ENCODE peak calls at places on chromosomes 12 and 14, in six cellular contexts. One of them, this sample, is unnamed.
A peak's percentile ranks its signal among the peaks of the same experiment; 100 is the strongest.

GRCh38 chr14:86430807-86431206 is 900.9 kb downstream of the FLRT2 start:
- DNase-seq in PC-3: no peak
- DNase-seq in RWPE1: no peak
- DNase-seq in H9: no peak
- DNase-seq in adrenal gland: no peak
- DNase-seq in heart right ventricle: no peak
- DNase-seq in this sample: no peak

GRCh38 chr12:31589896-31590729 is 823 bp downstream of the DENND5B start:
- DNase-seq in H9: peak; percentile 81
- DNase-seq in heart right ventricle: peak; percentile 74
- DNase-seq in PC-3: peak; percentile 49
- DNase-seq in adrenal gland: peak; percentile 82
- DNase-seq in RWPE1: peak; percentile 50
- DNase-seq in this sample: peak; percentile 57

GRCh38 chr14:105919458-105920150 is 393.2 kb downstream of the TMEM121 start:
- DNase-seq in heart right ventricle: peak; percentile 0
- DNase-seq in H9: no peak
- DNase-seq in RWPE1: no peak
- DNase-seq in adrenal gland: no peak
- DNase-seq in PC-3: no peak
- DNase-seq in this sample: no peak

GRCh38 chr14:70823281-70823680 is 14.0 kb upstream of the MAP3K9 start:
- DNase-seq in PC-3: no peak
- DNase-seq in adrenal gland: no peak
- DNase-seq in RWPE1: no peak
- DNase-seq in heart right ventricle: no peak
- DNase-seq in H9: no peak
- DNase-seq in this sample: no peak

GRCh38 chr14:42804146-42804545 is 1197.5 kb downstream of the LRFN5 start:
- DNase-seq in H9: no peak
- DNase-seq in heart right ventricle: no peak
- DNase-seq in RWPE1: no peak
- DNase-seq in PC-3: no peak
- DNase-seq in adrenal gland: no peak
- DNase-seq in this sample: no peak

GRCh38 chr12:83321971-83322370 is 635.3 kb downstream of the TMTC2 start:
- DNase-seq in adrenal gland: no peak
- DNase-seq in RWPE1: no peak
- DNase-seq in H9: no peak
- DNase-seq in PC-3: no peak
- DNase-seq in heart right ventricle: no peak
- DNase-seq in this sample: no peak

GRCh38 chr12:125983784-125984510 is 918.7 kb downstream of the AACS start:
- DNase-seq in RWPE1: peak; percentile 33
- DNase-seq in heart right ventricle: no peak
- DNase-seq in adrenal gland: no peak
- DNase-seq in H9: peak; percentile 94
- DNase-seq in PC-3: no peak
- DNase-seq in this sample: peak; percentile 41

GRCh38 chr14:61609143-61609851 is 86.0 kb upstream of the HIF1A start:
- DNase-seq in adrenal gland: peak; percentile 61
- DNase-seq in PC-3: peak; percentile 87
- DNase-seq in H9: peak; percentile 76
- DNase-seq in heart right ventricle: no peak
- DNase-seq in RWPE1: no peak
- DNase-seq in this sample: no peak

GRCh38 chr14:39488600-39488999 is 56.4 kb upstream of the FBXO33 start:
- DNase-seq in H9: peak; percentile 73
- DNase-seq in adrenal gland: no peak
- DNase-seq in heart right ventricle: no peak
- DNase-seq in RWPE1: no peak
- DNase-seq in PC-3: no peak
- DNase-seq in this sample: no peak

GRCh38 chr12:121712462-121713256 is at the start of gene TMEM120B:
- DNase-seq in RWPE1: peak; percentile 81
- DNase-seq in H9: peak; percentile 86
- DNase-seq in adrenal gland: peak; percentile 85
- DNase-seq in heart right ventricle: peak; percentile 80
- DNase-seq in PC-3: peak; percentile 87
- DNase-seq in this sample: no peak

GRCh38 chr14:89288114-89288513 is 128.9 kb downstream of the FOXN3 start:
- DNase-seq in heart right ventricle: no peak
- DNase-seq in adrenal gland: no peak
- DNase-seq in H9: no peak
- DNase-seq in PC-3: no peak
- DNase-seq in RWPE1: no peak
- DNase-seq in this sample: no peak

GRCh38 chr12:26492406-26492805 is 297.0 kb downstream of the SSPN start:
- DNase-seq in adrenal gland: no peak
- DNase-seq in H9: no peak
- DNase-seq in RWPE1: no peak
- DNase-seq in heart right ventricle: no peak
- DNase-seq in PC-3: no peak
- DNase-seq in this sample: no peak

GRCh38 chr12:107990325-107990724 is 138.8 kb upstream of the WSCD2 start:
- DNase-seq in heart right ventricle: peak; percentile 7
- DNase-seq in PC-3: peak; percentile 62
- DNase-seq in RWPE1: no peak
- DNase-seq in H9: peak; percentile 80
- DNase-seq in adrenal gland: peak; percentile 30
- DNase-seq in this sample: no peak

GRCh38 chr12:117768860-117769259 is 199.9 kb downstream of the KSR2 start:
- DNase-seq in RWPE1: no peak
- DNase-seq in PC-3: no peak
- DNase-seq in H9: no peak
- DNase-seq in heart right ventricle: no peak
- DNase-seq in adrenal gland: no peak
- DNase-seq in this sample: no peak

GRCh38 chr12:91974541-91974940 is 171.1 kb downstream of the BTG1 start:
- DNase-seq in RWPE1: no peak
- DNase-seq in H9: no peak
- DNase-seq in heart right ventricle: no peak
- DNase-seq in adrenal gland: no peak
- DNase-seq in PC-3: no peak
- DNase-seq in this sample: no peak

GRCh38 chr12:91972896-91973295 is 172.8 kb downstream of the BTG1 start:
- DNase-seq in adrenal gland: no peak
- DNase-seq in heart right ventricle: no peak
- DNase-seq in RWPE1: no peak
- DNase-seq in PC-3: no peak
- DNase-seq in H9: no peak
- DNase-seq in this sample: no peak

GRCh38 chr12:91975891-91976290 is 169.8 kb downstream of the BTG1 start:
- DNase-seq in H9: no peak
- DNase-seq in PC-3: no peak
- DNase-seq in RWPE1: no peak
- DNase-seq in heart right ventricle: no peak
- DNase-seq in adrenal gland: no peak
- DNase-seq in this sample: no peak

GRCh38 chr12:91978143-91978542 is 167.5 kb downstream of the BTG1 start:
- DNase-seq in H9: no peak
- DNase-seq in RWPE1: no peak
- DNase-seq in adrenal gland: no peak
- DNase-seq in PC-3: no peak
- DNase-seq in heart right ventricle: no peak
- DNase-seq in this sample: no peak

DNA sequence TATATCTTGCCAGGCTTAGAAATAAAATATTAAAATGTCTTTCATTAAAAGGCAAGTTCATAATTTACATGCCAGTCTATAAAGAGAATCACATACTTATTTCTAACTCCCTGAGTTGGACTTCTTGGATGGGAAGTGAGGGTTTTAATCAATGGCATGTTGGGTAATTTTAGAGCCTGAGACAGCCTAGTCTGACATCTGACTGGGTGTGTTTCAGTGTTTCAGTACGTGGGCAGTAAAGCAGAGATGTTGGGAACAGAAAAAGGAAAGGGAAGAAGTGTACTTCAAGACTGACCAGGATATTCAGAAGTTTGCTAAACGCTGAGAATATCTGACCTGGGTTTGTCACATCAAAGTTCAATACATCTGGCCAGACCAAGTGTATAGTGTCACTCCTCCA is 171.8 kb downstream of the BTG1 start:
- DNase-seq in H9: no peak
- DNase-seq in RWPE1: no peak
- DNase-seq in heart right ventricle: no peak
- DNase-seq in PC-3: no peak
- DNase-seq in adrenal gland: no peak
- DNase-seq in this sample: no peak
- H3K27ac ChIP-seq in H9: no peak overlapping the region
- H3K27ac ChIP-seq in RWPE1: no peak overlapping the region
- H3K27ac ChIP-seq in heart right ventricle: no peak overlapping the region
- H3K27ac ChIP-seq in PC-3: no peak overlapping the region
- H3K27ac ChIP-seq in adrenal gland: no peak overlapping the region
- H3K27ac ChIP-seq in this sample: no peak overlapping the region

DNA sequence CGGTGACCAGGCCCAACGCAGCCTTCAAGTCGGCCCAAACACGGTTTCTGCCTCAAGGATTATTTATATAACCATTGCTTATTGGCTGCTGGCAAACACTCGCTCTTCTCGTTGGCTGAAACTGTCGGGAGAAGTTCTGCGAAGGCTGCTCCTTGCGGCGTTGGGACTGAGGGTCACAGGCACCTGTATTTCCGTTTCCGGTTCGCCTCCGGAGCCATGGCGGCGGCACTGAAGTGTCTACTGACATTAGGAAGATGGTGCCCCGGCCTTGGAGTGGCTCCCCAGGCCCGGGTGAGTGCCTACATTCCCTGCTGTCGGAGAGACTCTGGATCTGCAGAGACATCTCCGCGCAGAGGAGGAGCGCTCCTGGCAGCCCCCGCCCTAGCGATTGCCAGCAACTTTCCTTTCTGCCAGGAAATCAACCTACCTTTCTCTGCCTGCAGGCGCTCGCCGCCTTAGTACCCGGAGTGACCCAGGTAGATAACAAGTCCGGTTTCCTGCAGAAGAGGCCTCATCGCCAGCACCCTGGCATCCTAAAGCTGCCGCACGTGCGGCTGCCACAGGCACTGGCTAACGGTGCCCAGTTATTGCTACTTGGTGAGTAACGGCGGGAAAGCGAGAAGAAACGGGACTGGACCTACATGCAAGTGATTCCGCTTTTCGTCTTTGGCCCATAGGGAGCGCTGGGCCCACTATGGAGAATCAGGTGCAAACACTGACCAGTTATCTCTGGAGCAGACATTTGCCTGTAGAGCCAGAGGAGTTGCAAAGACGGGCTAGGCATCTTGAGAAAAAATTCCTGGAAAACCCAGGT is at the start of gene METTL17:
- DNase-seq in RWPE1: peak; percentile 92
- DNase-seq in PC-3: peak; percentile 98
- DNase-seq in H9: peak; percentile 96
- DNase-seq in adrenal gland: peak; percentile 95
- DNase-seq in heart right ventricle: peak; percentile 93
- DNase-seq in this sample: peak; percentile 92
- TF ChIP-seq CTCF in RWPE1: peak; percentile 69
- TF ChIP-seq CTCF in PC-3: no peak
- TF ChIP-seq CTCF in H9: peak; percentile 65
- TF ChIP-seq CTCF in adrenal gland: peak; percentile 35
- TF ChIP-seq CTCF in heart right ventricle: peak; percentile 28
- TF ChIP-seq CTCF in this sample: peak; percentile 60

DNA sequence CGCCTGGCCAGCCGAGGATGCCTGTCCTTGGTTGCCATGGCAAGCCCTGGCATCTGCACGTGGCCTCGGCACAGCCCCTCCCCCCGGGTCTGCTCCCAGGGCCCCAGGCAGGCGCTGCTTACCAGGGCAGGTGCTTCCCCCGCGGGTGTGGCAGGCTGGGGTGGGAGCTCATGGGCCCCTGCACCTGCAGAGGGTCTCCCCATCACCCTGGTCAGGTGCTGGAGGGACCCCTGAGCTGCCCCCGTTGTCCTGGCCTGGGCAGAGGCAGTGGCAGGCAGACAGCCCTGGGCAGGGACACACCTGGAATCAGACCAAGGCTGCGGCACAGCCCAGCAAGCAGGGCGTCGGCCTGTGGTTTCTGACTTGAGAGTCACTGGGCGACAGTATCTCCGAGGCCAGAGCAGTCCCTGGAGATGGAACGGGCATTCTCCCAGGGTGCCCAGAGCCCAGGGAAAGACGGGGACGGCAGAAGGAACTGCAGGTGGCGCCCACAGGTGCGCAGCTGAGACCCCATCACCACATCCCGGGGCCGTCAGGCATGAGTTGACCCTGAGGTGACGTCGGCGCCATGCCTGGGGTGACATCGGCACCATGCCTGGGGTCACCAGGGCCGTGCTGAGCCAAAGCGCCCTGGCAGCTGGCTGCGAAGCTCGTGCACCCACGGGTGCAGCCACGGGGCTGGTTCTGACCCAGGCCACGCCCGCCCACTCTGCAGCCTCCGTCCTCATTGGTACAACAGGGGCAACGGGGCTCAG is 56.1 kb upstream of the FBRSL1 start:
- DNase-seq in H9: no peak
- DNase-seq in adrenal gland: peak; percentile 34
- DNase-seq in RWPE1: no peak
- DNase-seq in PC-3: peak; percentile 73
- DNase-seq in heart right ventricle: no peak
- DNase-seq in this sample: no peak
- H3K27ac ChIP-seq in H9: no peak overlapping the region
- H3K27ac ChIP-seq in adrenal gland: no peak overlapping the region
- H3K27ac ChIP-seq in RWPE1: peak overlapping the region; percentile 46
- H3K27ac ChIP-seq in PC-3: no peak overlapping the region
- H3K27ac ChIP-seq in heart right ventricle: no peak overlapping the region
- H3K27ac ChIP-seq in this sample: no peak overlapping the region

GRCh38 chr12:47408171-47408871 is 297.5 kb downstream of the RPAP3 start:
- DNase-seq in RWPE1: peak; percentile 26
- DNase-seq in adrenal gland: no peak
- DNase-seq in heart right ventricle: peak; percentile 6
- DNase-seq in H9: peak; percentile 54
- DNase-seq in PC-3: peak; percentile 83
- DNase-seq in this sample: peak; percentile 42
- TF ChIP-seq CTCF in RWPE1: peak; percentile 12
- TF ChIP-seq CTCF in adrenal gland: no peak
- TF ChIP-seq CTCF in heart right ventricle: peak; percentile 35
- TF ChIP-seq CTCF in H9: peak; percentile 69
- TF ChIP-seq CTCF in PC-3: peak; percentile 85
- TF ChIP-seq CTCF in this sample: peak; percentile 69

This sample was measured in foreskin keratinocyte.